ENCODE peak calls at places on chromosomes 7 and 10, in four cellular contexts. T is iris pigment epithelial cell, S is GM12865, H is skeletal muscle cell. B is an unnamed sample.

GRCh38 chr7:33250421-33250827 is 121.1 kb downstream of the BBS9 start:
- DNase-seq in H (peak), S (no peak), T (peak), B (no peak)

GRCh38 chr10:127046975-127047877 is 142.0 kb downstream of the DOCK1 start:
- DNase-seq in H (no peak), T (peak), S (no peak), B (no peak)

GRCh38 chr7:1086588-1087461 is 1.1 kb upstream of the GPER1 start:
- DNase-seq in H (no peak), S (peak), T (peak), B (peak)

GRCh38 chr7:376306-376969 is 86.5 kb downstream of the FOXL3 start:
- DNase-seq in H (no peak), S (no peak), T (no peak), B (no peak)

GRCh38 chr10:14003517-14003916 is 327.2 kb downstream of the FRMD4A start:
- DNase-seq in H (no peak), T (no peak), S (no peak), B (no peak)

GRCh38 chr7:137930616-137931015 is 71.3 kb downstream of the CREB3L2 start:
- DNase-seq in H (peak), S (no peak), T (peak), B (no peak)

GRCh38 chr7:86025807-86026206 is 617.9 kb upstream of the GRM3 start:
- DNase-seq in S (no peak), H (no peak), T (no peak), B (no peak)

GRCh38 chr10:95266674-95267095 is 24.1 kb downstream of the PDLIM1 start:
- DNase-seq in H (no peak), T (peak), S (peak), B (peak)

GRCh38 chr10:12710594-12711343 is 290.7 kb downstream of the CCDC3 start:
- DNase-seq in T (peak), H (peak), S (peak), B (peak)

GRCh38 chr10:57338823-57339558 is 928.7 kb downstream of the IPMK start:
- DNase-seq in H (no peak), T (peak), S (peak), B (peak)

B was measured in GM20000.